ENCODE peak calls at places on chromosomes 16 and 17, in four cellular contexts. V is breast epithelium, C is prostate gland, U is A549. K is an unnamed sample.

GRCh38 chr17:42408076-42408475 is 15.0 kb downstream of the CAVIN1 start:
- DNase-seq in V (no peak), C (no peak), U (no peak), K (no peak)

GRCh38 chr17:47696717-47697642 is 3.0 kb downstream of the TBKBP1 start:
- DNase-seq in V (no peak), C (no peak), U (no peak), K (no peak)

GRCh38 chr17:45307290-45308015 is 9.4 kb downstream of the MAP3K14 start:
- DNase-seq in V (no peak), C (peak; percentile 37), U (no peak), K (no peak)

GRCh38 chr17:29103341-29103740 is 60.4 kb downstream of the PIPOX start:
- DNase-seq in V (no peak), C (no peak), U (no peak), K (no peak)

GRCh38 chr17:6706996-6707395 is 6.2 kb downstream of the SLC13A5 start:
- DNase-seq in V (no peak), C (no peak), U (no peak), K (no peak)

GRCh38 chr17:57422574-57423164 is 166.3 kb downstream of the MSI2 start:
- DNase-seq in V (no peak), C (no peak), U (no peak), K (no peak)

GRCh38 chr17:76566988-76567431 is 18.6 kb downstream of the ST6GALNAC2 start:
- DNase-seq in V (no peak), C (no peak), U (no peak), K (no peak)

GRCh38 chr16:57713596-57713995 is 19.0 kb downstream of the DRC7 start:
- DNase-seq in V (no peak), C (no peak), U (no peak), K (no peak)

GRCh38 chr17:79214940-79215604 is 140.4 kb downstream of the ENGASE start:
- DNase-seq in V (no peak), C (no peak), U (no peak), K (no peak)

GRCh38 chr17:56939869-56940484 is 20.9 kb downstream of the COIL start:
- DNase-seq in V (no peak), C (no peak), U (peak; percentile 80), K (no peak)

GRCh38 chr17:67912656-67913055 is 83.6 kb downstream of the C17orf58 start:
- DNase-seq in V (no peak), C (no peak), U (no peak), K (no peak)

GRCh38 chr17:45127209-45127582 is 5.1 kb downstream of the PLCD3 start:
- DNase-seq in V (no peak), C (no peak), U (no peak), K (no peak)

GRCh38 chr17:69712801-69713311 is 298.4 kb downstream of the MAP2K6 start:
- DNase-seq in V (no peak), C (no peak), U (no peak), K (no peak)

GRCh38 chr17:14019186-14019956 is 49.9 kb upstream of the COX10 start:
- DNase-seq in V (no peak), C (peak; percentile 41), U (no peak), K (peak; percentile 78)

GRCh38 chr17:63848834-63849689 is 6.6 kb upstream of the SMARCD2 start:
- DNase-seq in V (peak; percentile 88), C (peak; percentile 80), U (peak; percentile 99), K (peak; percentile 98)

GRCh38 chr16:15427648-15428239 is 6.6 kb upstream of the BMERB1 start:
- DNase-seq in V (peak; percentile 35), C (peak; percentile 46), U (peak; percentile 71), K (no peak)

GRCh38 chr17:61237275-61237674 is 162.4 kb upstream of the TBX2 start:
- DNase-seq in V (no peak), C (no peak), U (no peak), K (no peak)

GRCh38 chr17:2321399-2321798 is 14.9 kb downstream of the TSR1 start:
- DNase-seq in V (no peak), C (no peak), U (no peak), K (no peak)

GRCh38 chr16:51651061-51651466 is 500.0 kb upstream of the SALL1 start:
- DNase-seq in V (no peak), C (no peak), U (no peak), K (no peak)

GRCh38 chr16:66714659-66715307 is 18.2 kb upstream of the CMTM4 start:
- DNase-seq in V (no peak), C (no peak), U (no peak), K (no peak)

GRCh38 chr17:21275047-21275578 is 9.4 kb upstream of the MAP2K3 start:
- DNase-seq in V (no peak), C (no peak), U (no peak), K (no peak)

GRCh38 chr17:42337442-42337841 is 49.1 kb downstream of the STAT5A start:
- DNase-seq in V (no peak), C (no peak), U (no peak), K (no peak)

GRCh38 chr17:3004150-3004801 is 59.1 kb downstream of the OR1D5 start:
- DNase-seq in V (peak; percentile 96), C (peak; percentile 98), U (peak; percentile 98), K (peak; percentile 98)

GRCh38 chr17:59506907-59507726 is 58.3 kb upstream of the DHX40 start:
- DNase-seq in V (no peak), C (no peak), U (no peak), K (no peak)

GRCh38 chr17:35896011-35896587 is 15.9 kb upstream of the CCL5 start:
- DNase-seq in V (no peak), C (no peak), U (no peak), K (no peak)

DNA sequence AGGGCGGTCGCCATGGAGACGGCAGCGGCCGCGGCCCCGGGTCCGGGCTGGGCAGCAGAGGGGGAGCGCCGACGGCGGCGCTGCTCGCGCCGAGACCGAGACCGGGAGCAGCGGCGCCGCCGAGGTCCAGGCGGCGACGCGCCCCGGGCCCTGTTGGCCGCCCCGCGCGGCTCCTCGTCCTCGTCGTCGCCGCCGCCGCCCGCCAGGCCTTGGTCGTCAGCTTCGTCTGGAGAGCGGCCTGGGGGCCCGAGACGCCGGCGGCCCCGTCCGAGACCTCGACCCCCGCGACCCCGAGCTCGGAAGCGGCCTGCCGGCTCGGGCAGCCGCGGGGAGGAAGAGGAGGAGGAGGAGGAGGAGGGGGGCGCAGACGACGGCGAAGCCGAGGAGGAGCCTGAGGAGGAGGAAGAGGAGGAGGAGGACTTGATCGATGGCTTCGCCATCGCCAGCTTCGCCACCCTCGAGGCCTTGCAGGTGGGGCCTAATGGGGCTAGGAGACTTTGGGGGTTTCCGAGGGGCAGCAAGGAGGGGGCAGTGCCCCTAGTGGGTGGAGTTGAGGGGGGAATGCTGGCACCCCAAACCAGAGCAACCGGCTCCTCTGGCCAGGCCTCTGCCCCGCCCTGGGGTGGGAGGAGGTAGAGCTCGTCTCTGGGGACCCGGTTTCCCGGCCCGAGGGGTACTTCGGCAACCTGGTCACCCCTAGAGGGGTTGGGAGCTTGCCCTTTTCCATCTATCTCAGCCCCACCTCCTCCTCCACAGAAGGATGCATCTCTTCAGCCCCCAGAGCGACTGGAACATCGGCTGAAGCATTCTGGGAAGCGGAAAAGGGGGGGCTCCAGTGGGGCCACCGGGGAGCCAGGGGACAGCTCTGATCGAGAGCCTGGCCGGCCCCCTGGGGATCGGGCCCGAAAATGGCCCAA is 1.5 kb downstream of the FBRS start:
- DNase-seq in V (peak; percentile 45), C (peak; percentile 49), U (no peak), K (no peak)
- TF ChIP-seq POLR2A in V (no peak), C (no peak), U (no peak), K (no peak)

GRCh38 chr17:9646556-9646905 is 1.2 kb downstream of the USP43 start:
- DNase-seq in V (no peak), C (no peak), U (no peak), K (no peak)
- H3K4me3 ChIP-seq in V (peak overlapping the region; percentile 72), C (peak overlapping the region; percentile 86), U (peak overlapping the region; percentile 77), K (no peak overlapping the region)

DNA sequence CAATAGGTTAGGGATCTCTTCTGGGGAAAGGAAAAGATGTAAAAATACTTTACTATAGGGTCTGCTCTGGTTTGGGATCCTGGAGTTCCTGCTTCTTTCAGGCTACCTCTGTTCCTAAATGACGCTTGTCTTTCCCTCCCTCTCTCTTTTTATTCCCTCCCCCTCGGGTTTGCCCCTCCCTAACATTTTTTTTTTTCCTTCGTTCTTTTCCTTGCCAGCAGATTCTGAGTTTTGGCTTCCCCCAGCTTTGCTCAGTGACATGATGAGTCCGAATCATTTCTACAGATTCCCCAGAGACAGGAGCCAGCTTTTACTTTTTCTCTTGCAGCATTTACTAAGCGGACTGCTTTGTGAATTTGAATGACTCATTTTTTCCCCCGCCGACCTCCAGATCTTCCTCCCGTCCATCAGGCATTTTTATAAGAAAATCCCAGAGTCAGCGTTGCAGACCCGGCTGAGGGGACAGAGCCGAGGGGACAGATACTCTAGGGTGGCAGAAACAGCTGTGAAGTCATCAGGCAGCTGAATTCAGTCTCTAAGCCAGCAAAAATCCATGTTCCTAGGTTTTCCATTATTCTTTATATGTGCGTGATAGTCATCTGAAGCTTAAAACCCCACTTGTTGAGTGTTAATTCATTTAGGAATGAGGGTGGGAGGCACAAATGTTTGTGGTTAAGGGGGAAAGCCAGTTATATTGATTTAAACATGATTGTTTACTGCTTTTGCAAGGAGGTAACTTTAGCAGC is at the start of gene TMEM100:
- DNase-seq in V (no peak), C (no peak), U (no peak), K (no peak)
- H3K4me1 ChIP-seq in V (no peaks in the 10 kb centered on the region), C (no peaks in the 10 kb centered on the region), U (peaks cover 15% of the 10 kb centered on the region), K (peaks cover 57% of the 10 kb centered on the region)

GRCh38 chr17:789160-789840 is 7.1 kb downstream of the MRM3 start:
- DNase-seq in V (no peak), C (no peak), U (no peak), K (no peak)

GRCh38 chr17:794876-795275 is 12.7 kb downstream of the MRM3 start:
- DNase-seq in V (peak; percentile 85), C (peak; percentile 89), U (peak; percentile 87), K (peak; percentile 94)

GRCh38 chr17:791807-792206 is 9.7 kb downstream of the MRM3 start:
- DNase-seq in V (no peak), C (no peak), U (no peak), K (no peak)

GRCh38 chr17:795276-795675 is 13.1 kb downstream of the MRM3 start:
- DNase-seq in V (no peak), C (no peak), U (no peak), K (no peak)

GRCh38 chr17:792277-792676 is 10.1 kb downstream of the MRM3 start:
- DNase-seq in V (no peak), C (no peak), U (peak; percentile 31), K (no peak)
- TF ChIP-seq POLR2A in V (no peak), C (no peak), U (no peak), K (no peak)

GRCh38 chr16:13517856-13518255 is 402.1 kb upstream of the ERCC4 start:
- DNase-seq in V (no peak), C (no peak), U (no peak), K (no peak)
- H3K4me3 ChIP-seq in V (no peak overlapping the region), C (no peak overlapping the region), U (no peak overlapping the region), K (no peak overlapping the region)

DNA sequence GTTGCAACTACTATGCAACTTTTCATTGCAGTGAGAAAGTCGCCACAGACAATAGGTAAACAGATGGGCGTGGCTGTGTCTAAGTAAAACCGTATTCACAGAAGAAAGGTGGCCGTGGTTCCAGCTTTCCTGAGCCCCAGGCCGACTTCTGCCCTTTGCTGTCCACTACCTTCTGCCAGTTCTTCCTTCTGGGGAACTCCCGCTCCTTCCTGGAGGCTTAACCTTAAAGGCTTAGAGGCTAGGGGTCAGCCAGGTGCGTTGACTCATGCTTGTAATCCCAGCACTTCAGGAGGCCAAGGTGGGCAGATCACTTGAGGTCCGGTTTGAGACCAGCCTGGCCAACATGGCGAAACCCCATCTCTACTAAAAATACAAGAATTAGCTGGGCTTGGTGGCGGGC is 2.1 kb upstream of the SEPTIN12 start:
- DNase-seq in V (no peak), C (no peak), U (no peak), K (no peak)
- H3K4me1 ChIP-seq in V (no peaks in the 10 kb centered on the region), C (no peaks in the 10 kb centered on the region), U (peaks cover 26% of the 10 kb centered on the region), K (no peaks in the 10 kb centered on the region)

GRCh38 chr17:32142038-32142856 is at the start of gene RHOT1:
- DNase-seq in V (peak; percentile 52), C (peak; percentile 60), U (peak; percentile 87), K (peak; percentile 94)
- TF ChIP-seq POLR2A in V (no peak), C (no peak), U (peak; percentile 51), K (no peak)

K was measured in esophagus muscularis mucosa.